ENCODE peak calls at places on chromosome 9, in seven cellular contexts. P is astrocyte of the cerebellum; K is activated naive CD4-positive, alpha-beta T cell; Z is T-helper 1 cell; X is B cell; O is T-helper 2 cell; G is activated T-cell treated with anti-CD3 and anti-CD28 coated beads for 24 hours. B is an unnamed sample.

GRCh38 chr9:75448281-75448680 is 360.0 kb downstream of the OSTF1 start:
- DNase-seq in P (peak; percentile 60), K (no peak), Z (no peak), X (no peak), O (no peak), G (no peak), B (no peak)

GRCh38 chr9:18826248-18826647 is 206.8 kb downstream of the SAXO1 start:
- DNase-seq in P (no peak), K (no peak), Z (no peak), X (no peak), O (no peak), G (no peak), B (no peak)

GRCh38 chr9:137276757-137277328 is 683 bp upstream of the TOR4A start:
- DNase-seq in P (no peak), K (no peak), Z (no peak), X (no peak), O (no peak), G (no peak), B (no peak)

GRCh38 chr9:35001285-35001677 is 11.7 kb downstream of the DNAJB5 start:
- DNase-seq in P (no peak), K (no peak), Z (no peak), X (no peak), O (no peak), G (no peak), B (no peak)

GRCh38 chr9:129338701-129339445 is 160.8 kb upstream of the IER5L start:
- DNase-seq in P (no peak), K (no peak), Z (no peak), X (no peak), O (no peak), G (no peak), B (no peak)

GRCh38 chr9:81896067-81896466 is 32.2 kb upstream of the SPATA31D4 start:
- DNase-seq in P (no peak), K (no peak), Z (no peak), X (no peak), O (no peak), G (no peak), B (no peak)

GRCh38 chr9:87063883-87064282 is 116.6 kb upstream of the GAS1 start:
- DNase-seq in P (peak; percentile 5), K (no peak), Z (no peak), X (no peak), O (no peak), G (no peak), B (no peak)

GRCh38 chr9:3054017-3054586 is 210.2 kb upstream of the PUM3 start:
- DNase-seq in P (no peak), K (no peak), Z (no peak), X (no peak), O (no peak), G (no peak), B (no peak)

GRCh38 chr9:25891534-25891933 is 213.3 kb upstream of the TUSC1 start:
- DNase-seq in P (no peak), K (no peak), Z (no peak), X (no peak), O (no peak), G (no peak), B (no peak)